ENCODE peak calls at places on chromosomes 13 and 19, in six cellular contexts. X is thoracic aorta, P is heart right ventricle, Z is fibroblast of pulmonary artery, L is choroid plexus epithelial cell, K is neural progenitor cell. J is an unnamed sample.

GRCh38 chr19:13256918-13257317 is 106.7 kb downstream of the IER2 start:
- DNase-seq in X (no peak), P (no peak), Z (no peak), L (no peak), K (no peak), J (no peak)

GRCh38 chr13:25686831-25687495 is 315.2 kb downstream of the ATP8A2 start:
- DNase-seq in X (no peak), P (no peak), Z (no peak), L (no peak), K (no peak), J (no peak)

GRCh38 chr13:80131204-80131603 is 209.7 kb downstream of the SPRY2 start:
- DNase-seq in X (peak; percentile 31), P (peak; percentile 89), Z (peak; percentile 81), L (peak; percentile 86), K (peak; percentile 67), J (peak; percentile 76)

GRCh38 chr19:6602729-6603114 is 11.8 kb upstream of the CD70 start:
- DNase-seq in X (no peak), P (no peak), Z (no peak), L (no peak), K (no peak), J (no peak)

GRCh38 chr13:42971670-42972355 is 20.2 kb downstream of the EPSTI1 start:
- DNase-seq in X (no peak), P (no peak), Z (peak; percentile 41), L (peak; percentile 81), K (no peak), J (peak; percentile 72)

GRCh38 chr19:44212865-44213346 is 574 bp downstream of the ZNF227 start:
- DNase-seq in X (no peak), P (peak; percentile 6), Z (peak; percentile 37), L (peak; percentile 25), K (peak; percentile 28), J (peak; percentile 59)

GRCh38 chr13:50636007-50636704 is 207.3 kb downstream of the DLEU7 start:
- DNase-seq in X (no peak), P (no peak), Z (peak; percentile 53), L (peak; percentile 57), K (peak; percentile 82), J (no peak)

GRCh38 chr13:114068723-114069322 is 63.6 kb downstream of the RASA3 start:
- DNase-seq in X (no peak), P (no peak), Z (peak; percentile 85), L (peak; percentile 75), K (no peak), J (peak; percentile 85)

GRCh38 chr13:70415141-70415540 is 306.9 kb upstream of the KLHL1 start:
- DNase-seq in X (no peak), P (no peak), Z (no peak), L (no peak), K (no peak), J (no peak)

GRCh38 chr13:60629158-60629557 is 232.1 kb downstream of the TDRD3 start:
- DNase-seq in X (no peak), P (no peak), Z (no peak), L (no peak), K (peak; percentile 83), J (no peak)

GRCh38 chr13:60623131-60623530 is 226.1 kb downstream of the TDRD3 start:
- DNase-seq in X (no peak), P (no peak), Z (no peak), L (no peak), K (no peak), J (no peak)

GRCh38 chr13:60627071-60627686 is 230.2 kb downstream of the TDRD3 start:
- DNase-seq in X (no peak), P (peak; percentile 6), Z (peak; percentile 42), L (peak; percentile 49), K (peak; percentile 90), J (peak; percentile 18)
- TF ChIP-seq CTCF in X (peak; percentile 41), P (peak; percentile 61), Z (peak; percentile 70), L (peak; percentile 76), K (peak; percentile 96), J (peak; percentile 69)

DNA sequence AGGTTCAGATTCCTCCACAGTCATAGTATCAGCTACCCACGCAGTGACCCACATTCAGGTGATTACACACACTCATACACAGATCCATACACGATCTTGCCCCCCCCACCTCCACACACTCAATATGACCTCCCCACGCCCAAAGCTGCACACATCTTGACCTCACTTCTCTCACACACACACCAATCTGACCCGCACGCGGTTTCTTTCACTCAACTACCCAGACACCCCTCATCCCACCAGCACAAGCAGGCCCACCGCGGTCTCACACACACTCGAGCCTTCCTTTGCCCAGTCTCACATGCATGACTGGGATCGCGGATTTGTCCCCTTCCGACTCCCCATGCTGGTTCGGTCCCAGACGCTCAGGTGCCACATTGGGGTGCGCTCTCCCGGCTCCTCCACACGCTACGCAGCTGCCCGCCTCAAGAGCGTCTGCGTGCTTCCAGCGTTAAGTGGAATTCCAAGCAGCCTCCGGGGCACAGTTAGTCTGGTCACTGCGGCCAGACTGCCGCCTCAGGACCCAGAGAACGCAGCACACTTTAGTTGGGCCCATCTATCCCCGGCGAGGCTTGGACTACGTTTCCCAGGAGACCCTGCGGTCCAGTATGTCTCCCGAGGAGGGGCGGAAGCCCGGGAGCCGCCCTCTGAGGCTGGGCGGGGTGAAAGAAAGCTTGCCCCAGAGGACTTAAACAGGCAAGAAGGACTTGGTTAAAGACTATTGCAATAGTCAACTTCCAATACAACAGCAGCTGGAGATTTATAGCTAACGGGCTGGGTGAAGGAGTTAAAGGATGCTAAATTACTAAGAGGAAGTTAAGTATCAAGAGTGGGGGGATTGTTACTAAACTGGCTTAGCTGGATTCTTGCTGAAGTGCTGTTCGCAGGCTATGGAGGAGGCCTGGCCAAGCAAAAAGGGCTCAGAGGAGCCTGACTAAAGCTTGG is 703 bp upstream of the ZNF345 start:
- DNase-seq in X (peak; percentile 80), P (peak; percentile 94), Z (peak; percentile 93), L (peak; percentile 93), K (peak; percentile 96), J (peak; percentile 89)
- TF ChIP-seq CTCF in X (no peak), P (no peak), Z (no peak), L (no peak), K (no peak), J (no peak)

GRCh38 chr19:11225172-11225571 is 14.2 kb upstream of the ANGPTL8 start:
- DNase-seq in X (no peak), P (no peak), Z (no peak), L (no peak), K (no peak), J (no peak)

GRCh38 chr19:11224429-11224828 is 15.0 kb upstream of the ANGPTL8 start:
- DNase-seq in X (no peak), P (no peak), Z (no peak), L (no peak), K (no peak), J (no peak)

GRCh38 chr19:11225815-11226214 is 13.6 kb upstream of the ANGPTL8 start:
- DNase-seq in X (no peak), P (no peak), Z (no peak), L (no peak), K (no peak), J (no peak)

GRCh38 chr19:11226716-11227166 is 12.7 kb upstream of the ANGPTL8 start:
- DNase-seq in X (no peak), P (no peak), Z (no peak), L (no peak), K (no peak), J (no peak)

GRCh38 chr19:11227201-11227886 is 12.1 kb upstream of the ANGPTL8 start:
- DNase-seq in X (no peak), P (no peak), Z (no peak), L (peak; percentile 13), K (peak; percentile 28), J (no peak)
- TF ChIP-seq CTCF in X (no peak), P (no peak), Z (no peak), L (peak; percentile 32), K (peak; percentile 38), J (no peak)

GRCh38 chr13:59770451-59770850 is 393.3 kb downstream of the DIAPH3 start:
- DNase-seq in X (no peak), P (no peak), Z (no peak), L (no peak), K (no peak), J (no peak)

GRCh38 chr13:59776924-59777690 is 386.6 kb downstream of the DIAPH3 start:
- DNase-seq in X (no peak), P (no peak), Z (peak; percentile 88), L (peak; percentile 85), K (no peak), J (peak; percentile 92)

GRCh38 chr13:59774511-59774911 is 389.2 kb downstream of the DIAPH3 start:
- DNase-seq in X (no peak), P (no peak), Z (peak; percentile 63), L (peak; percentile 77), K (peak; percentile 14), J (peak; percentile 61)

GRCh38 chr13:59766236-59766635 is 397.5 kb downstream of the DIAPH3 start:
- DNase-seq in X (no peak), P (no peak), Z (no peak), L (no peak), K (no peak), J (no peak)

GRCh38 chr13:59771272-59771671 is 392.5 kb downstream of the DIAPH3 start:
- DNase-seq in X (no peak), P (no peak), Z (peak; percentile 47), L (peak; percentile 59), K (peak; percentile 20), J (peak; percentile 52)
- TF ChIP-seq CTCF in X (peak; percentile 22), P (peak; percentile 80), Z (peak; percentile 79), L (peak; percentile 80), K (peak; percentile 66), J (peak; percentile 80)

GRCh38 chr13:88068975-88069374 is 397.8 kb downstream of the SLITRK5 start:
- DNase-seq in X (no peak), P (no peak), Z (no peak), L (no peak), K (peak; percentile 61), J (no peak)
- TF ChIP-seq CTCF in X (no peak), P (no peak), Z (no peak), L (no peak), K (peak; percentile 50), J (no peak)

GRCh38 chr13:112443191-112444000 is 67.2 kb downstream of the SPACA7 start:
- DNase-seq in X (no peak), P (no peak), Z (no peak), L (peak; percentile 6), K (peak; percentile 81), J (no peak)
- TF ChIP-seq CTCF in X (no peak), P (no peak), Z (peak; percentile 39), L (peak; percentile 54), K (peak; percentile 59), J (peak; percentile 41)